ENCODE peak calls at places on chromosomes 11 and 22, in six cellular contexts. M, Q, G, P, D and Z are unnamed samples.
A peak's percentile ranks its signal among the peaks of the same experiment; 100 is the strongest.

GRCh38 chr11:114026355-114026754 is 33.2 kb upstream of the ZBTB16 start:
- DNase-seq in D (no peak), G (no peak), Q (no peak), M (peak; percentile 40), P (peak; percentile 67), Z (no peak)

GRCh38 chr11:63766501-63767270 is 1.9 kb downstream of the ZFTA start:
- DNase-seq in G (peak; percentile 50), Q (no peak), P (no peak), D (no peak), M (no peak), Z (peak; percentile 25)

GRCh38 chr11:48020092-48020755 is 39.9 kb downstream of the PTPRJ start:
- DNase-seq in Q (no peak), D (no peak), M (no peak), G (no peak), P (peak; percentile 57), Z (no peak)

GRCh38 chr22:45534339-45535192 is 31.9 kb downstream of the FBLN1 start:
- DNase-seq in Q (peak; percentile 86), M (no peak), D (no peak), P (no peak), G (no peak), Z (peak; percentile 73)

GRCh38 chr11:77079666-77080065 is 12.9 kb downstream of the CAPN5 start:
- DNase-seq in Q (no peak), G (no peak), D (no peak), M (no peak), P (no peak), Z (no peak)

GRCh38 chr11:76663461-76663760 is 7.1 kb downstream of the LRRC32 start:
- DNase-seq in P (no peak), G (no peak), M (no peak), D (no peak), Q (no peak), Z (no peak)

GRCh38 chr11:69495441-69496201 is 14.2 kb downstream of the LINC01488 start:
- DNase-seq in Q (no peak), D (no peak), M (no peak), G (peak; percentile 40), P (no peak), Z (no peak)

GRCh38 chr22:44279059-44279340 is 33.8 kb downstream of the SHISAL1 start:
- DNase-seq in M (no peak), P (no peak), Q (no peak), G (no peak), D (no peak), Z (no peak)

DNA sequence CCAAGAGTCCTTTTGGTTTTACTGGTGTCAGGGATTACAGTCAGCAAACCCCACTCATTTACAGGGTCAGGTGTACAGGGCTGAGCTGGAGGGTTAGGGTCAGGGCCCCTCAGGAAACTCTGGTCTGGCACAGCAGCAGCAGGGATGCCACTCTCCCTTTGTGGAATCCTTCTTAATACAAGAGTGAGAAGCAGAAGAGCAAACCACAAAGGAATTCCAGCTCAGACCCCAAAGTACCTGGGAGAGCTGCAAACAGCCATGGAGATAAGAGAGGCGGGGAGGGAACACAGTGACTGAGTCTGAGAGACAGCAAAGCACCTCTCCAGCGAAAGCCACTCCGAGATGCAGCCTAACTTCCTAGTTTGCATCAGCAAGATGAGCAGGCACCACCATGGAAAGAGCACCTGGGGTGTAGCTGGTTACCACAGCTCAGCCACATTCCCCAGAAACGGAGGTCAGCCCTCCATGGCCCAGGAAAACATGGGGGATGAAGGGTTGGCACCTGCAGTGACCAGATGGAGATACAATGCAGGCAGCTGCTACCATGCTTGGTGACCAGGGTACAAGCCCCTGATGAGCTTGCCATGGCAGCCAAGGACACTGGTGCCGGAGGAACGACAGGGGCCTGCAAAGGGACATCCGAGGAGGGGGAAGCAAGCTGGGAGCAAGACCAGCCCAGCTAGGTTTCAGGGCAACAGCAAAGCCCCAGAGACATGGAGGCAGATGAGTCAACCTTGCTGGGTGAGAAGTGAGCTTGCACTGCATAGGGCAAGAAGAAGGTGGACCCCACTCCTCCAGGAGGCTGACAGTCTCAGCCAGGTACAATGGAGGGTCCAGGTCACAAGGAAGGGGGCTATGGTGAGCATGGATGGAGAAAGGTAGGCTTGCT is 3.9 kb downstream of the BET1L start:
- DNase-seq in G (no peak), D (no peak), Q (no peak), P (no peak), M (no peak), Z (no peak)
- H3K4me3 ChIP-seq in G (no peak overlapping the region), D (no peak overlapping the region), Q (no peak overlapping the region), P (no peak overlapping the region), M (no peak overlapping the region), Z (no peak overlapping the region)

DNA sequence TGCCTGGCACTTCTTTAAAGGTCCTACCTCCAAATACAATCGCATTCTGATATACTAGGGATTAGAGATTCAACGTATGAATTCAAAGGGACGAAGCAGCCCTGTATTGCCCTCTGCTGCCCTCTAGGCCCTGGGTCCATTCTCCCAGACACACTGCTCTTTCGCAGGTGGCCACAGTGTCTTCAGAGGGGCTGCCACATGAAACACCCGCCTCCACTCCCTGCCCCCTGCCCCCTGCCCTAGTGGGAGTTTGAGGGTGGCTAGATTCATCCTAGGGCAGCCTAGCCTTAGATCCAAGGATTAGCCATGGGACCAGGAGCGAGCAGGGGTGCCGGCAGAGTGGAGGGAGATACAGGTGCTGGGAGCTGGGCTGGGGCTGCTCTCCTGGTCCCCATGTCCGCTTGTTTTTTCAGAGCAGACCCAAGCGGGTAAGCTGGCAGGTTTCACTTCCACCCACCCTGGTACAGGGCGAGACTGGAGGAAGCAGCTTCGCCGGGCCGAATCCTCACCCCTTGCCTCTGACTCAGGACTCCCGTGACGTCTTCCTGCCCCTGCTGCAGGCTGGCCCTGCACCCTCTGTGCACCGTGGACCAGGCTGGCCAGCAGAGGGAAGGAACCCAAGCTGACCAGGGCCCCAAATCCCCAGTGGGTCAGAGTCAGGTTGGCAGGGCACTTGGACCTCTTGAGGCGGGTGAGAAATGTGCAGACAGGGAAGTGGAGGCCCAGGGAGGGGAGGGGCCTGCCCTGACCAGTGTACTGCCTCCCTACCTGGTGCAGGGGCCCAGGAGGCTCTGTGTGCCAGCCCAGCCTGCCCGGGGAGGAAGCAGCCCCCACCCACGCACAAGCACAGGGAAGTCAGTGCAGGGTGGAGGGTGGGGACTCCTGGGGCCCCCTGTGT is 28.4 kb upstream of the HMOX1 start:
- DNase-seq in P (peak; percentile 86), D (peak; percentile 65), Q (no peak), M (no peak), G (peak; percentile 81), Z (peak; percentile 55)
- H3K4me1 ChIP-seq in P (peaks cover 3% of the 10 kb centered on the region), D (peaks cover 13% of the 10 kb centered on the region), Q (peaks cover 15% of the 10 kb centered on the region), M (peaks cover 16% of the 10 kb centered on the region), G (peaks cover 16% of the 10 kb centered on the region), Z (peaks cover 10% of the 10 kb centered on the region)

GRCh38 chr11:19874241-19874640 is 161.6 kb downstream of the NAV2 start:
- DNase-seq in M (no peak), D (no peak), P (no peak), Q (no peak), G (no peak), Z (no peak)
- H3K36me3 ChIP-seq in M (no peaks in the 10 kb centered on the region), D (no peaks in the 10 kb centered on the region), P (no peaks in the 10 kb centered on the region), Q (peaks cover 2% of the 10 kb centered on the region), G (no peaks in the 10 kb centered on the region), Z (no peaks in the 10 kb centered on the region)

DNA sequence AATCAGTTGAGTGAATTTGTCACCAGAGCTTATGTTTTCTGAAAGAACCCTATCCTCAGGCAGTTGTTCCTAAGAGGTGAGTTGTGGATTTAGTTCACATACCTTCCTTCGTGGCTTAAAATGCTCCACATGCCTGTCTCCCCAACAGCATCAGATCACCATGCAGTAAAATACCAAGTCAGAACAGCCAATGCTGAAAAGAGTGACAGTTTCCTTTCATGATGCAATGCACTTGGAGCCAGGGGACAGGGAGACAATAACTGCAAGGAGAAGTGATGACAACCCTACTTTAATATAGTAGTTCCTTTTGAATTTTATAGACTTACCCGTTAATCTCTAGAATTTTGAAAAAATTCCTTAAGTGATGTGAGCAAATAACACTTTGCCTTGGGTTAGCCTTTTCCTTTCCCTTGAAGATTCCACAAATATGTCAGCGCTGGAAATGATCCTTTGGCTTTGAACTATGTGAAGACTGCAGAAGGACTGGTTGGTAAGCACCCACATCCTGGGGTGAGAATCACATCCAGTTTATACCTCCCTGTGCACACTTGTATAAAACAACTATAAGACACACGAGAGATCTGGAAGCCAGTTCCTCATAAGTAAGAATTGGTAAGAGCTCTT is 71.2 kb downstream of the PIWIL4 start:
- DNase-seq in Q (no peak), M (no peak), D (no peak), P (no peak), G (no peak), Z (no peak)
- H3K4me3 ChIP-seq in Q (no peak overlapping the region), M (no peak overlapping the region), D (peak overlapping the region; percentile 14), P (no peak overlapping the region), G (peak overlapping the region; percentile 16), Z (no peak overlapping the region)

GRCh38 chr22:37226087-37226486 is 13.8 kb upstream of the SSTR3 start:
- DNase-seq in D (no peak), P (no peak), G (no peak), M (no peak), Q (no peak), Z (no peak)

GRCh38 chr22:37228106-37229011 is 15.7 kb downstream of the RAC2 start:
- DNase-seq in P (peak; percentile 66), Q (peak; percentile 27), M (peak; percentile 57), G (peak; percentile 53), D (no peak), Z (no peak)

GRCh38 chr22:37224757-37225420 is 12.6 kb upstream of the SSTR3 start:
- DNase-seq in P (no peak), M (no peak), D (no peak), G (no peak), Q (no peak), Z (no peak)

GRCh38 chr22:37225481-37225880 is 13.2 kb upstream of the SSTR3 start:
- DNase-seq in M (no peak), P (peak; percentile 48), Q (no peak), D (no peak), G (no peak), Z (no peak)

GRCh38 chr22:37226514-37226913 is 14.2 kb upstream of the SSTR3 start:
- DNase-seq in D (no peak), M (no peak), G (no peak), P (no peak), Q (no peak), Z (no peak)
- H3K4me1 ChIP-seq in D (no peaks in the 10 kb centered on the region), M (peaks cover 94% of the 10 kb centered on the region), G (no peaks in the 10 kb centered on the region), P (peaks cover 61% of the 10 kb centered on the region), Q (peaks cover 22% of the 10 kb centered on the region), Z (no peaks in the 10 kb centered on the region)

DNA sequence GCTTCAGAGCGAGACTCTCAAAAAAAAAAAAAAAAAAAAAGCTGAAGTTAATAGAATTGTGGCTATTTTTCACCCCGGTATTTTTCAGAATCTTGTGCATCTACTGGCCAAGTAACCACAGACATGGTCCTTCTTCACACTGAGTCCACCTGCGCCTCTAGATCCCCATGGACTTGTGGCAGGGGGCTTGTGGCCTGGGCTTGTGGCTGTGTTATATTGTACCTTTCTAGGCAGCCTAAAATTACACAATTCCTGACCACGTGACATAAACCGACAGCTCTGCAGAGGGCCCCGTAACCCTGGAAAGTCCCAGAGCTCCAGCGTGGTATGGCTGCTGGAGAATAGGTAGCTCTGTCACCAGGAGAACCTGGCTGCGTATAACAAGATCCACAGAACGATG is 10.9 kb upstream of the NAALADL1 start:
- DNase-seq in G (no peak), Q (peak; percentile 16), M (no peak), P (no peak), D (no peak), Z (no peak)
- H3K36me3 ChIP-seq in G (no peaks in the 10 kb centered on the region), Q (no peaks in the 10 kb centered on the region), M (no peaks in the 10 kb centered on the region), P (no peaks in the 10 kb centered on the region), D (no peaks in the 10 kb centered on the region), Z (no peaks in the 10 kb centered on the region)

DNA sequence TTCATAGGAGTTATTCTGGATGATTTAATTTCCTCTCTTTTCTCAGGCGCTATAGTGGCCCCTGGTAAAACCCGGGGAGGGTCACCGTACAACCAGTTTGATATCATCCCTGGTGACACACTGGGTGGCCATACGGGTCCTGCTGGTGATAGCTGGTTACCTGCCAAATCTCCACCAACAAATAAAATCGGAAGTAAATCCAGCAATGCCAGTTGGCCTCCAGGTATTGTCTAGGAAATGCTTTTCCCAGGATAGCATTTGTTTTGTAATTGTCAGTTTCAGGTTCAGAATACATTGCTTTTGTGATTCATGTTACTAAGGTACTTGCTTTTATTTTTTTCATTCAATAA is 35.6 kb upstream of the ADSL start:
- DNase-seq in D (no peak), M (no peak), P (no peak), Q (no peak), G (no peak), Z (no peak)
- H3K4me3 ChIP-seq in D (no peak overlapping the region), M (no peak overlapping the region), P (no peak overlapping the region), Q (peak overlapping the region; percentile 3), G (no peak overlapping the region), Z (no peak overlapping the region)